ENCODE peak calls at places on chromosomes 5 and 9, in four cellular contexts. N, Q, M and Z are unnamed samples.

GRCh38 chr9:5441043-5441442 is 3.3 kb upstream of the PLGRKT start:
- DNase-seq in M (no peak), N (no peak), Q (no peak), Z (no peak)

GRCh38 chr9:70061776-70062175 is 18.1 kb downstream of the MAMDC2 start:
- DNase-seq in Q (no peak), M (no peak), N (no peak), Z (no peak)

GRCh38 chr5:138752951-138753793 is at the start of gene CTNNA1:
- DNase-seq in N (peak; percentile 92), M (peak; percentile 84), Q (peak; percentile 57), Z (no peak)

GRCh38 chr5:149452007-149452664 is 73.0 kb upstream of the IL17B start:
- DNase-seq in M (no peak), N (peak; percentile 89), Q (no peak), Z (no peak)

GRCh38 chr9:8799231-8800014 is 999.8 kb upstream of the DMAC1 start:
- DNase-seq in Q (no peak), M (no peak), N (no peak), Z (no peak)

GRCh38 chr5:98540056-98540455 is 233.4 kb upstream of the RGMB start:
- DNase-seq in Q (no peak), N (no peak), M (no peak), Z (no peak)

GRCh38 chr5:137195483-137195882 is 303.6 kb downstream of the SPOCK1 start:
- DNase-seq in M (no peak), Q (no peak), N (no peak), Z (no peak)

GRCh38 chr5:38445374-38446028 is 110.9 kb downstream of the LIFR start:
- DNase-seq in N (no peak), Q (peak; percentile 45), M (no peak), Z (no peak)

GRCh38 chr5:67960939-67961338 is 254.6 kb upstream of the PIK3R1 start:
- DNase-seq in Q (no peak), M (no peak), N (no peak), Z (no peak)

GRCh38 chr5:99033014-99033931 is 104.5 kb upstream of the CHD1 start:
- DNase-seq in M (no peak), N (no peak), Q (no peak), Z (no peak)

GRCh38 chr9:130110166-130110565 is 56.5 kb downstream of the GPR107 start:
- DNase-seq in M (no peak), Q (no peak), N (no peak), Z (no peak)

GRCh38 chr9:130110596-130111021 is 56.9 kb downstream of the GPR107 start:
- DNase-seq in M (no peak), Q (no peak), N (no peak), Z (no peak)

GRCh38 chr9:130114741-130115140 is 57.5 kb upstream of the NCS1 start:
- DNase-seq in N (no peak), M (no peak), Q (no peak), Z (no peak)

GRCh38 chr9:130111805-130112204 is 58.1 kb downstream of the GPR107 start:
- DNase-seq in M (no peak), N (no peak), Q (no peak), Z (no peak)

DNA sequence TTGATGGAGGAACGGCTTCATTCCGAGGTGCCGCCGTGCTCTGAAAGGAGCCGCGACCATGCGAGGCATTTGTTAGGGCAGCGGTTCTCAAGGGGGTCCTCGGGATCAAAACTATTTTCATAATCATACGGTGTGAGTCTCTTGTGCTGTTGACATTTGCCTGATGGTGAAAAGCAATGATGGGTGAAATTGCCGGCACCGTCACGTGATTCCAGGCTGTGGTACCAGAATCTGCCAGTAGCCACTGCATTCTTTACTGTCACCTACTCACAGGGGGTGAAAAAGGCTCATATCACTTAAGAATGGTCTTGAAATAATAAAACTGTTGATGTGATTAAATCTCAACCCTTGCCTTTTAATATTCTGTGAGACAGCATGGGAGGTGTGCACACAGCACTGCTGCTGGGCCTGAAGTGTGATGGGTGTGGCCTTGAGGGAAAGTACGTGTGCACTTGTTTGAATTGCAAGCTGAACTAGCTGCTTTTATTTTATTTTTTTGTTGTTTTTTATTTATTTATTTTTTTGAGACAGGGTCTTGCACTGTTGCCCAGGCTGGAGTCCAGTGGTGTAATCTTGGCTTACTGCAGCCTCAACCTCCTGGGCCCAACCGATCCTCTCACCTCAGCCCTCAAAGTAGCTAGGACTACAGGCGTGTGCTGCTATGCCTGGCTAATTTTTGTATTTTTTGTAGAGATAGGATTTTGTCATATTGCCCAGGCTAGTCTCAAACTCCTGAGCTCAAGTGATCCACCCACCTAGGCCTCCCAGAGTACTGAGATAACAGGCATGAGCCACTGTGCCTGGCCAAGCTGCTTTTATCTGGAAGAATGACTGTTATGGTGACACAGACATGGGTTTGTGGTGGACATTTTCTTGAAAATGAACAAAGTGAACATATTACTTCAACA is 58.8 kb downstream of the GPR107 start:
- DNase-seq in Q (no peak), N (no peak), M (no peak), Z (no peak)
- TF ChIP-seq CTCF in Q (no peak), N (no peak), M (no peak), Z (no peak)

DNA sequence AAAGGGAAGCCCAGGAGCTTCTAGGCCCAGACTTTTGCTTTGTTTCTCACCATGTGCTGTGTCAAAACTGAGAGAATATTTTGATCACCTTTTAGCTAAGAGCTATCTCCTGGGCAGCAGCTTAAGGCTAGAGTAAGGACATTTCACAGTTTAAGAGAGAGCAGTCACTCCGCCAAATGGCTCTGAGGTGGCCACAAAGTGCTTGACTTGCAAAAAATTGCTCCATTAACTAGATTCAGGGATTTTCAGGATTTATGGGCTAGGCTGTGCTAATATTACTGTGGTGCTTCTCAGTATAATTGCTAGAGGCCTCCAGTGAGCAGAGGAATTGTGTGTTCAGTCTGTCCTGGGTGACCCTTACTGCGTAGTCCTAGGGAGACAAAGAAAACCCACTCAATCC is 65.2 kb downstream of the PALM2AKAP2 start:
- DNase-seq in Q (no peak), M (no peak), N (no peak), Z (no peak)
- H3K27ac ChIP-seq in Q (no peak overlapping the region), M (no peak overlapping the region), N (no peak overlapping the region), Z (no peak overlapping the region)

DNA sequence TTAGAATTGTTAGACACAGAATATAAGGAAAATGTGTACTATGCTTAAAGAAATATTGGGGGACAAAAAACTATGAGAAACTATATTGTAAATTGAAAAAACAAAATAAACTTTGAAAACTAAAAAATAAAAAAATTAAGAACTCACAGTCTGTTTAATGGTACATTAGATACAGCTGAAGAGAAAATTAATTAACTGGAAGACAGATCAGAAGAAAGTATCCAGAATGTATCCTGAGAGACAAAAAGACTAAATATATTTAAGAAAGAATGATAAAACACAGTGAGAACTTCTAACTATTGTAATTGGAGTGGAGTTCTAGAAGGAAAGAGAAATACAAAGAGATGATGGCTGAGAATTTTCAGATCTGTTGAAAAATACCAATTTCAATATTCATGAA is 57.6 kb upstream of the SH3PXD2B start:
- DNase-seq in M (no peak), N (no peak), Q (no peak), Z (no peak)
- H3K9me3 ChIP-seq in M (peaks cover 35% of the 10 kb centered on the region), N (no peaks in the 10 kb centered on the region), Q (no peaks in the 10 kb centered on the region), Z (no peaks in the 10 kb centered on the region)

GRCh38 chr5:43066799-43067741 is 27.0 kb upstream of the ANXA2R start:
- DNase-seq in Q (peak; percentile 93), N (peak; percentile 91), M (peak; percentile 59), Z (peak; percentile 79)
- TF ChIP-seq CTCF in Q (no peak), N (no peak), M (no peak), Z (no peak)

GRCh38 chr5:16894236-16895057 is 41.6 kb downstream of the MYO10 start:
- DNase-seq in Q (no peak), M (peak; percentile 88), N (peak; percentile 81), Z (peak; percentile 45)
- H3K27ac ChIP-seq in Q (no peak overlapping the region), M (peak overlapping the region; percentile 95), N (peak overlapping the region; percentile 93), Z (peak overlapping the region; percentile 70)